ENCODE peak calls at places on chromosome 10, in eight cellular contexts. One of them, this sample, is unnamed.

GRCh38 chr10:43229208-43230061 is 37.4 kb downstream of the RASGEF1A start:
- DNase-seq in left lung: peak
- DNase-seq in mucosa of descending colon: peak
- DNase-seq in colonic mucosa: no peak
- DNase-seq in transverse colon: peak
- DNase-seq in uterus: peak
- DNase-seq in PC-3: no peak
- DNase-seq in brain microvascular endothelial cell: no peak
- DNase-seq in this sample: peak

GRCh38 chr10:130456616-130457015 is 320.4 kb downstream of the GLRX3 start:
- DNase-seq in left lung: no peak
- DNase-seq in mucosa of descending colon: no peak
- DNase-seq in transverse colon: no peak
- DNase-seq in colonic mucosa: no peak
- DNase-seq in brain microvascular endothelial cell: no peak
- DNase-seq in PC-3: no peak
- DNase-seq in uterus: no peak
- DNase-seq in this sample: no peak

GRCh38 chr10:49143249-49143648 is 9.4 kb upstream of the FAM170B start:
- DNase-seq in left lung: no peak
- DNase-seq in brain microvascular endothelial cell: no peak
- DNase-seq in colonic mucosa: no peak
- DNase-seq in mucosa of descending colon: no peak
- DNase-seq in PC-3: no peak
- DNase-seq in transverse colon: no peak
- DNase-seq in uterus: no peak
- DNase-seq in this sample: no peak

GRCh38 chr10:48612241-48612943 is 7.5 kb upstream of the ARHGAP22 start:
- DNase-seq in mucosa of descending colon: no peak
- DNase-seq in left lung: no peak
- DNase-seq in transverse colon: no peak
- DNase-seq in brain microvascular endothelial cell: no peak
- DNase-seq in colonic mucosa: peak
- DNase-seq in uterus: no peak
- DNase-seq in PC-3: peak
- DNase-seq in this sample: no peak

GRCh38 chr10:104520653-104521052 is 120.4 kb upstream of the SORCS3 start:
- DNase-seq in transverse colon: no peak
- DNase-seq in colonic mucosa: no peak
- DNase-seq in PC-3: no peak
- DNase-seq in brain microvascular endothelial cell: no peak
- DNase-seq in uterus: no peak
- DNase-seq in mucosa of descending colon: no peak
- DNase-seq in left lung: no peak
- DNase-seq in this sample: no peak

GRCh38 chr10:88810196-88810961 is 7.8 kb downstream of the LIPM start:
- DNase-seq in mucosa of descending colon: peak
- DNase-seq in transverse colon: no peak
- DNase-seq in left lung: no peak
- DNase-seq in uterus: no peak
- DNase-seq in PC-3: peak
- DNase-seq in brain microvascular endothelial cell: peak
- DNase-seq in colonic mucosa: peak
- DNase-seq in this sample: no peak

GRCh38 chr10:84948644-84949043 is 620.3 kb downstream of the CCSER2 start:
- DNase-seq in PC-3: no peak
- DNase-seq in brain microvascular endothelial cell: no peak
- DNase-seq in colonic mucosa: no peak
- DNase-seq in left lung: no peak
- DNase-seq in transverse colon: no peak
- DNase-seq in mucosa of descending colon: no peak
- DNase-seq in uterus: no peak
- DNase-seq in this sample: no peak

GRCh38 chr10:29417324-29417723 is 128.5 kb downstream of the LYZL1 start:
- DNase-seq in transverse colon: no peak
- DNase-seq in PC-3: no peak
- DNase-seq in colonic mucosa: no peak
- DNase-seq in left lung: no peak
- DNase-seq in brain microvascular endothelial cell: no peak
- DNase-seq in mucosa of descending colon: no peak
- DNase-seq in uterus: no peak
- DNase-seq in this sample: no peak

GRCh38 chr10:13961096-13961495 is 369.6 kb downstream of the FRMD4A start:
- DNase-seq in PC-3: no peak
- DNase-seq in transverse colon: no peak
- DNase-seq in brain microvascular endothelial cell: peak
- DNase-seq in mucosa of descending colon: no peak
- DNase-seq in colonic mucosa: no peak
- DNase-seq in uterus: no peak
- DNase-seq in left lung: no peak
- DNase-seq in this sample: no peak

GRCh38 chr10:129853236-129853946 is 110.7 kb downstream of the EBF3 start:
- DNase-seq in colonic mucosa: no peak
- DNase-seq in left lung: no peak
- DNase-seq in uterus: no peak
- DNase-seq in transverse colon: no peak
- DNase-seq in brain microvascular endothelial cell: no peak
- DNase-seq in mucosa of descending colon: peak
- DNase-seq in PC-3: peak
- DNase-seq in this sample: no peak

DNA sequence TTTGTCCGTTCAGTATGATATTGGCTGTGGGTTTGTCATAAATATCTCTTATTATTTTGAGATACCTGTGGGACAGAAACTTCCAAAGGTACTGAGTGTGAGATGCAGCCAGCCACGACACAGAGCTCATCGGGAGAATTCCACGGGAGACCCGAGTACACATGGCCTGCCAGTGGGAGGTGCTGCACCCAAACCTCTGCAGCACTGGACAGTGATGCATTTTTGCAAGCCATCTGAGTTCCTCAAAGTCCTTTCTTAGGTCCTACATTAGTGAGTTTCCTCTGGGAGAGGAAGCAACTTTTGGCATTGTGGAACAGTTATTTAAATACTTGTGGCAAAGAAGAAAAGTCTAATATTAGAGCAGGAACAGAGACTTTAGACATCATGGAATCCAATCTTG is 77.5 kb downstream of the ARID5B start:
- DNase-seq in uterus: no peak
- DNase-seq in transverse colon: no peak
- DNase-seq in left lung: peak
- DNase-seq in mucosa of descending colon: peak
- DNase-seq in colonic mucosa: no peak
- DNase-seq in PC-3: peak
- DNase-seq in brain microvascular endothelial cell: no peak
- DNase-seq in this sample: no peak
- TF ChIP-seq CTCF in uterus: no peak
- TF ChIP-seq CTCF in transverse colon: no peak
- TF ChIP-seq CTCF in left lung: no peak
- TF ChIP-seq CTCF in mucosa of descending colon: no peak
- TF ChIP-seq CTCF in colonic mucosa: peak
- TF ChIP-seq CTCF in PC-3: peak
- TF ChIP-seq CTCF in brain microvascular endothelial cell: peak
- TF ChIP-seq CTCF in this sample: no peak

GRCh38 chr10:97416565-97416964 is 9.4 kb upstream of the PGAM1 start:
- DNase-seq in colonic mucosa: no peak
- DNase-seq in transverse colon: no peak
- DNase-seq in PC-3: no peak
- DNase-seq in mucosa of descending colon: no peak
- DNase-seq in uterus: no peak
- DNase-seq in brain microvascular endothelial cell: no peak
- DNase-seq in left lung: no peak
- DNase-seq in this sample: no peak
- TF ChIP-seq CTCF in colonic mucosa: no peak
- TF ChIP-seq CTCF in transverse colon: no peak
- TF ChIP-seq CTCF in PC-3: no peak
- TF ChIP-seq CTCF in mucosa of descending colon: no peak
- TF ChIP-seq CTCF in uterus: no peak
- TF ChIP-seq CTCF in brain microvascular endothelial cell: no peak
- TF ChIP-seq CTCF in left lung: no peak
- TF ChIP-seq CTCF in this sample: no peak

DNA sequence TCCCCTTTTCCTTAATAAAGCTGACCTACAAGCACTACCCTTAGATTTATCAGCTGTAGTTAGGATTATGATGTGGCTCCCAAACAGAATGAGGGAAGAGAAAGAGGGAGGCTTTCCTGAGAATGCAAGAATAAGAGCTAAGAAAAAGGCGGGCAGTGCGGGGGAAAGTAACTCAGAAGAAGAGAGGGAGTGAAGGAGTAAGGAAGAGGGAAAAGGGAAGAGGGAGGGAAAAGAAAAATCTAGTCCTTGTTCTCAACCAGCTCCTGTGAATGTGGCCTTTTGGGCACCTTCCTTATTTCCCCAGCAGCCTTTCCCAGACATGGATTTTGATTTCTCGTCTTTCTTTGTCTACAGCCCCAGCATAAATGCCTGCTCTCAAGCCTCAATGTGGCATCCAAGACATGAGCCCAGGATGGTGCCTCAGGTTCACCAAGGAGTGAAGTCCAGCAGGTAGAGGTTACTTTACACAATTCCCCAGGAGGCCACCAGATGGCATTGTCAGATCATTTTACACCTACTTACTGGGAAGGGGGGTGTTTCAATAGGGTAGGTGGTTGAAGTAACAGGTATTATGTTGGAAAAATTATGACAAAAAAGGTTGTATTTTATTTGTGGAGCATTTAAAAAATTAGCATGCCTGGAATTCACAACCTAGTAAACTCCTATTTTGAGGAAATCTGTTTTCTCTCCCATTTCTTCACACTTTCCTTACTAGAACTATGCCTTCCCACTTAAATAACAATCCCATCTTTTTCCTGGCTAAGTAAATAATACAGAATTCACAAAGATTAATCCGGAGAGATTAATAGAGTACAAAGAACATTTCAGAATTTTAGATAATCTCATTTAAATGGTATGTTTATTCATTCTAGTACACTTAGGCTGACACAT is 106.5 kb downstream of the HTR7 start:
- DNase-seq in transverse colon: peak
- DNase-seq in PC-3: peak
- DNase-seq in colonic mucosa: peak
- DNase-seq in brain microvascular endothelial cell: peak
- DNase-seq in mucosa of descending colon: peak
- DNase-seq in uterus: no peak
- DNase-seq in left lung: no peak
- DNase-seq in this sample: peak
- TF ChIP-seq CTCF in transverse colon: peak
- TF ChIP-seq CTCF in PC-3: peak
- TF ChIP-seq CTCF in colonic mucosa: peak
- TF ChIP-seq CTCF in brain microvascular endothelial cell: peak
- TF ChIP-seq CTCF in mucosa of descending colon: peak
- TF ChIP-seq CTCF in uterus: peak
- TF ChIP-seq CTCF in left lung: peak
- TF ChIP-seq CTCF in this sample: peak

GRCh38 chr10:95988702-95989101 is 54.7 kb upstream of the CCNJ start:
- DNase-seq in PC-3: peak
- DNase-seq in left lung: no peak
- DNase-seq in mucosa of descending colon: no peak
- DNase-seq in uterus: no peak
- DNase-seq in transverse colon: no peak
- DNase-seq in colonic mucosa: no peak
- DNase-seq in brain microvascular endothelial cell: no peak
- DNase-seq in this sample: no peak
- TF ChIP-seq CTCF in PC-3: peak
- TF ChIP-seq CTCF in left lung: no peak
- TF ChIP-seq CTCF in mucosa of descending colon: no peak
- TF ChIP-seq CTCF in uterus: no peak
- TF ChIP-seq CTCF in transverse colon: no peak
- TF ChIP-seq CTCF in colonic mucosa: no peak
- TF ChIP-seq CTCF in brain microvascular endothelial cell: no peak
- TF ChIP-seq CTCF in this sample: no peak

DNA sequence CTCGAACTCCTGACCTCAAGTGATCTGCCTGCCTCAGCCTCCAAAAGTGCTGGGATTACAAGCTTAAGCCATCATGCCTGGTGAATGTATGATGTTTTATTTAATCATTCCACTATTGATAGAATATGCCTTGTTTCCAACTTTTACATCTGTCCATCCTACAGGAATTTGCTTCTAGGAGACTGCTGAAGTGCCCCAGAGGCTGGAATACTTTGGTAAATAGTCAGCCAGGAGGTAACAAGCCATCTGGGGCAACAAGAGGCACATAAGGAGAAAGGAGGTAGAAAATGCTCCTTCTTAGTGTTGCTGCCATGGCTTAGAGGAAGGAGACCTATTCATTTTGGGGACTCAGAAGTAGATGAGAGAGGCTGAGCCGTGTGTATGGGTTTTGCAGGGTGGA is 14.8 kb downstream of the PLCE1 start:
- DNase-seq in left lung: no peak
- DNase-seq in PC-3: no peak
- DNase-seq in colonic mucosa: no peak
- DNase-seq in mucosa of descending colon: no peak
- DNase-seq in uterus: no peak
- DNase-seq in transverse colon: no peak
- DNase-seq in brain microvascular endothelial cell: no peak
- DNase-seq in this sample: no peak
- TF ChIP-seq CTCF in left lung: no peak
- TF ChIP-seq CTCF in PC-3: no peak
- TF ChIP-seq CTCF in colonic mucosa: no peak
- TF ChIP-seq CTCF in mucosa of descending colon: no peak
- TF ChIP-seq CTCF in uterus: no peak
- TF ChIP-seq CTCF in transverse colon: no peak
- TF ChIP-seq CTCF in brain microvascular endothelial cell: no peak
- TF ChIP-seq CTCF in this sample: no peak

DNA sequence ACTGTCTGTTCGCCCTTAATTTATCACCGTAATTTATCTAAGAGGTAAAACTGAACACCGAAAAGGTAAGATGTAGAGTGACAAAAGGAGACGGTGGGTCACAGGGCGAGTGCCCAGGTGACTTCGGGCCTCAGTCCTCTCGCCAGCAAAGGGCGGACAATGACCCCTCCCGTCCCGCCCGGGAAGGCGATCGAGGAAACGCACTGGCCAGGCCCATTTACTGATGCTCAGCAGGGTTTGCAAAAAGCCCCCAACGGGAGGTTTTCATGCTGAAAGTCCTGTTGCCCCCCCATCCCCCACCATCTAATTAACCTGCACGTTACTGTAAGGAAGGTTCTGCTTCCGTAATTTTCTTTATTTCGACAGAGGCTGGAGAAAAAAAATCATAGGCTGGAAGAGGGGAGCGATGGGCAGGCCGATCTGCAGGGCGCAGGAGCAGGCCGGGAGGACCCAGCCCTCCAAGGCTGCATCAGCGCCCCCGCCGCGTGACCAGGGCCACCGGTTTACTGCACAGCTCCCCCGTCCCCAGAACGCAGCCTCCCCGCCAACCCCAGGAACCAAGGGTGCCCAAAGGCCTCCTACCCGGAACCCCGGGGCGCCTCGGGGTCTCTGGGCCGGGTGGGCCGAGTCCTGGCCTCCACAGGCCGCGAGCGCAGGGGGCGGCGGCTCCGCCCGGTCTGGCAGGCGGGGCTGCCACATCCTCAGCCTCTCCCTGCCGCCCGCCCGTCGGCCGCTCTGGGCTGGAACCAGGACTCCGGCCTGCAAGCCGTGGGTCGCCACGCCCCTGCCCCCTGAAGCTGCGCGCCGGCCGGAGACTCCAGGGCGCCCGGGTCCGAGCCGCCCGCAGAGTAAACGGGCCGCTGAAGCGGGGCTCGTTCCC is 637 bp downstream of the OAT start:
- DNase-seq in brain microvascular endothelial cell: peak
- DNase-seq in transverse colon: peak
- DNase-seq in PC-3: peak
- DNase-seq in mucosa of descending colon: peak
- DNase-seq in left lung: peak
- DNase-seq in colonic mucosa: peak
- DNase-seq in uterus: peak
- DNase-seq in this sample: peak
- TF ChIP-seq CTCF in brain microvascular endothelial cell: peak
- TF ChIP-seq CTCF in transverse colon: no peak
- TF ChIP-seq CTCF in PC-3: no peak
- TF ChIP-seq CTCF in mucosa of descending colon: no peak
- TF ChIP-seq CTCF in left lung: no peak
- TF ChIP-seq CTCF in colonic mucosa: no peak
- TF ChIP-seq CTCF in uterus: no peak
- TF ChIP-seq CTCF in this sample: no peak

GRCh38 chr10:78605800-78606350 is 462.9 kb upstream of the ZMIZ1 start:
- DNase-seq in mucosa of descending colon: no peak
- DNase-seq in brain microvascular endothelial cell: no peak
- DNase-seq in uterus: peak
- DNase-seq in PC-3: peak
- DNase-seq in colonic mucosa: no peak
- DNase-seq in left lung: no peak
- DNase-seq in transverse colon: no peak
- DNase-seq in this sample: no peak
- TF ChIP-seq CTCF in mucosa of descending colon: no peak
- TF ChIP-seq CTCF in brain microvascular endothelial cell: peak
- TF ChIP-seq CTCF in uterus: no peak
- TF ChIP-seq CTCF in PC-3: peak
- TF ChIP-seq CTCF in colonic mucosa: peak
- TF ChIP-seq CTCF in left lung: no peak
- TF ChIP-seq CTCF in transverse colon: no peak
- TF ChIP-seq CTCF in this sample: no peak